ENCODE peak calls at places on chromosome 6, in five cellular contexts. J, F, K, L and X are unnamed samples.

GRCh38 chr6:15872252-15873103 is 209.7 kb upstream of the DTNBP1 start:
- DNase-seq in K (peak), J (no peak), L (no peak), F (no peak), X (no peak)

GRCh38 chr6:20814494-20814893 is 280.2 kb downstream of the CDKAL1 start:
- DNase-seq in J (no peak), K (peak), L (no peak), F (no peak), X (no peak)

GRCh38 chr6:170345662-170346061 is 39.1 kb downstream of the FAM120B start:
- DNase-seq in F (no peak), K (peak), J (no peak), L (no peak), X (no peak)

GRCh38 chr6:160278311-160278710 is 19.7 kb upstream of the SLC22A2 start:
- DNase-seq in F (no peak), K (no peak), J (no peak), L (no peak), X (no peak)

GRCh38 chr6:149458196-149458595 is 26.6 kb downstream of the ZC3H12D start:
- DNase-seq in J (no peak), F (no peak), K (no peak), L (no peak), X (no peak)

GRCh38 chr6:90106449-90106848 is 190.2 kb downstream of the BACH2 start:
- DNase-seq in L (no peak), J (no peak), F (no peak), K (no peak), X (no peak)

GRCh38 chr6:1890071-1890470 is 280.4 kb downstream of the FOXC1 start:
- DNase-seq in L (no peak), J (no peak), K (peak), F (no peak), X (no peak)

GRCh38 chr6:4647414-4648365 is 128.5 kb upstream of the CDYL start:
- DNase-seq in L (peak), F (peak), J (no peak), K (peak), X (no peak)

GRCh38 chr6:152380993-152381898 is 255.9 kb downstream of the SYNE1 start:
- DNase-seq in J (peak), F (no peak), K (peak), L (peak), X (no peak)

GRCh38 chr6:84618836-84619235 is 145.6 kb downstream of the TBX18 start:
- DNase-seq in L (peak), F (no peak), K (peak), J (no peak), X (no peak)

GRCh38 chr6:118739976-118740771 is 88.8 kb upstream of the CEP85L start:
- DNase-seq in F (peak), K (peak), J (no peak), L (no peak), X (no peak)

GRCh38 chr6:26187981-26188635 is 100.9 kb downstream of the HFE start:
- DNase-seq in L (no peak), F (no peak), J (no peak), K (peak), X (no peak)